ENCODE peak calls at places on chromosomes 3 and 15, in seven cellular contexts. One of them, this sample, is unnamed.

GRCh38 chr3:29465836-29466235 is 185.0 kb downstream of the RBMS3 start:
- DNase-seq in GM12878: no peak
- DNase-seq in HCT116: no peak
- DNase-seq in K562: no peak
- DNase-seq in HepG2: no peak
- DNase-seq in H1: no peak
- DNase-seq in SK-N-SH: peak; percentile 49
- DNase-seq in this sample: no peak

GRCh38 chr15:84805221-84805620 is 11.9 kb upstream of the ALPK3 start:
- DNase-seq in HCT116: no peak
- DNase-seq in HepG2: no peak
- DNase-seq in GM12878: no peak
- DNase-seq in SK-N-SH: no peak
- DNase-seq in K562: no peak
- DNase-seq in H1: no peak
- DNase-seq in this sample: no peak

GRCh38 chr3:192570315-192570714 is 157.0 kb downstream of the FGF12 start:
- DNase-seq in HepG2: no peak
- DNase-seq in K562: no peak
- DNase-seq in GM12878: no peak
- DNase-seq in SK-N-SH: no peak
- DNase-seq in H1: no peak
- DNase-seq in HCT116: no peak
- DNase-seq in this sample: no peak

GRCh38 chr3:119148493-119149180 is 2.7 kb downstream of the TEX55 start:
- DNase-seq in HCT116: no peak
- DNase-seq in GM12878: no peak
- DNase-seq in SK-N-SH: no peak
- DNase-seq in K562: no peak
- DNase-seq in H1: no peak
- DNase-seq in HepG2: no peak
- DNase-seq in this sample: no peak

GRCh38 chr3:124838963-124839362 is 48.2 kb downstream of the ITGB5 start:
- DNase-seq in H1: no peak
- DNase-seq in HepG2: peak; percentile 64
- DNase-seq in SK-N-SH: no peak
- DNase-seq in HCT116: no peak
- DNase-seq in GM12878: no peak
- DNase-seq in K562: no peak
- DNase-seq in this sample: no peak

GRCh38 chr3:104359546-104359945 is 1007.2 kb upstream of the ALCAM start:
- DNase-seq in K562: no peak
- DNase-seq in GM12878: no peak
- DNase-seq in SK-N-SH: no peak
- DNase-seq in HCT116: no peak
- DNase-seq in HepG2: no peak
- DNase-seq in H1: no peak
- DNase-seq in this sample: peak; percentile 3

GRCh38 chr3:169624533-169624972 is 39.0 kb downstream of the MECOM start:
- DNase-seq in GM12878: no peak
- DNase-seq in H1: no peak
- DNase-seq in HepG2: no peak
- DNase-seq in HCT116: no peak
- DNase-seq in SK-N-SH: peak; percentile 30
- DNase-seq in K562: no peak
- DNase-seq in this sample: no peak

GRCh38 chr3:126370606-126371005 is 13.4 kb upstream of the KLF15 start:
- DNase-seq in K562: no peak
- DNase-seq in HepG2: no peak
- DNase-seq in SK-N-SH: no peak
- DNase-seq in HCT116: no peak
- DNase-seq in GM12878: no peak
- DNase-seq in H1: no peak
- DNase-seq in this sample: no peak

GRCh38 chr15:26772588-26773484 is at the start of gene GABRB3:
- DNase-seq in GM12878: no peak
- DNase-seq in H1: no peak
- DNase-seq in HCT116: no peak
- DNase-seq in SK-N-SH: peak; percentile 93
- DNase-seq in HepG2: no peak
- DNase-seq in K562: no peak
- DNase-seq in this sample: no peak

GRCh38 chr3:37279226-37279625 is 104.8 kb upstream of the LRRFIP2 start:
- DNase-seq in H1: no peak
- DNase-seq in K562: no peak
- DNase-seq in HepG2: no peak
- DNase-seq in SK-N-SH: peak; percentile 47
- DNase-seq in GM12878: no peak
- DNase-seq in HCT116: no peak
- DNase-seq in this sample: no peak

GRCh38 chr15:67003586-67003985 is 61.8 kb upstream of the SMAD3 start:
- DNase-seq in SK-N-SH: no peak
- DNase-seq in K562: no peak
- DNase-seq in HepG2: no peak
- DNase-seq in HCT116: no peak
- DNase-seq in GM12878: no peak
- DNase-seq in H1: no peak
- DNase-seq in this sample: no peak

GRCh38 chr3:13571264-13571663 is 22.3 kb downstream of the FBLN2 start:
- DNase-seq in HepG2: no peak
- DNase-seq in H1: no peak
- DNase-seq in GM12878: no peak
- DNase-seq in HCT116: no peak
- DNase-seq in SK-N-SH: peak; percentile 16
- DNase-seq in K562: no peak
- DNase-seq in this sample: no peak

GRCh38 chr15:49624046-49624445 is 3.2 kb downstream of the DTWD1 start:
- DNase-seq in HCT116: no peak
- DNase-seq in H1: no peak
- DNase-seq in GM12878: no peak
- DNase-seq in K562: no peak
- DNase-seq in SK-N-SH: no peak
- DNase-seq in HepG2: no peak
- DNase-seq in this sample: no peak

GRCh38 chr3:160023476-160023875 is 34.8 kb downstream of the IL12A start:
- DNase-seq in GM12878: no peak
- DNase-seq in HepG2: no peak
- DNase-seq in HCT116: no peak
- DNase-seq in SK-N-SH: no peak
- DNase-seq in H1: no peak
- DNase-seq in K562: no peak
- DNase-seq in this sample: no peak

DNA sequence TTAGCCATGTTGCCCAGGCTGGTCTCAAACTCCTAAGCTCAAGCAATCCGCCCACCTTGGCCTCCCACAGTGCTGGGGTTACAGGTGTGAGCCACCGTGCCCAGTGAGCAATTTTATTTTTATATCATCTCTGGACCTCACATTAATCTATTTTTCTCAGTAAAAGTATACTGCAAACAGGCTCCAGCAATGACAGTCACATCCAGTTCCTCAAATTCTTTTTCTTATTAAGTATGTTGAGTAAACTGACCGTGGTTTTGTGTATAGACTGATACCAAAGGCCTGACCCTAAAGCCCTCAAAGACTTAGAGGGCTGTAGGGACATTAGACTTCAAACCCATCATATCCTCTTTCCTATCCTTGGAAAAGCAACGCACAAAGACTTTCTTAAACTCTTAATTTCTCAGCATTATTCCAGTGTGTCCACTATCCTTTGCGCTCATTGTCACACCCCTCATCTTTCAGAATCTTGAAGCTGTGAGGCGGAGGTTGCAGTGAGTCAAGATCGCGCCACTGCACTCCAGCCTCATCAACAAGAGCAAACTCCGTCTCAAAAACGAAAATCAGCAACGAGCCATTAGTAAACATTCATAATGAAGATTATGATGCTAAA is 2.0 kb downstream of the NGLY1 start:
- DNase-seq in SK-N-SH: no peak
- DNase-seq in GM12878: no peak
- DNase-seq in HCT116: no peak
- DNase-seq in K562: no peak
- DNase-seq in HepG2: no peak
- DNase-seq in H1: no peak
- DNase-seq in this sample: no peak
- TF ChIP-seq YY1 in SK-N-SH: no peak
- TF ChIP-seq YY1 in GM12878: no peak
- TF ChIP-seq YY1 in HCT116: no peak
- TF ChIP-seq YY1 in K562: no peak
- TF ChIP-seq YY1 in HepG2: no peak
- TF ChIP-seq YY1 in H1: no peak
- TF ChIP-seq YY1 in this sample: no peak

GRCh38 chr3:130728037-130728436 is 18.6 kb downstream of the PIK3R4 start:
- DNase-seq in GM12878: no peak
- DNase-seq in HCT116: no peak
- DNase-seq in HepG2: no peak
- DNase-seq in K562: no peak
- DNase-seq in H1: no peak
- DNase-seq in SK-N-SH: no peak
- DNase-seq in this sample: no peak

GRCh38 chr3:130729154-130729553 is 17.5 kb downstream of the PIK3R4 start:
- DNase-seq in H1: no peak
- DNase-seq in GM12878: no peak
- DNase-seq in HepG2: no peak
- DNase-seq in K562: no peak
- DNase-seq in SK-N-SH: peak; percentile 40
- DNase-seq in HCT116: no peak
- DNase-seq in this sample: no peak

DNA sequence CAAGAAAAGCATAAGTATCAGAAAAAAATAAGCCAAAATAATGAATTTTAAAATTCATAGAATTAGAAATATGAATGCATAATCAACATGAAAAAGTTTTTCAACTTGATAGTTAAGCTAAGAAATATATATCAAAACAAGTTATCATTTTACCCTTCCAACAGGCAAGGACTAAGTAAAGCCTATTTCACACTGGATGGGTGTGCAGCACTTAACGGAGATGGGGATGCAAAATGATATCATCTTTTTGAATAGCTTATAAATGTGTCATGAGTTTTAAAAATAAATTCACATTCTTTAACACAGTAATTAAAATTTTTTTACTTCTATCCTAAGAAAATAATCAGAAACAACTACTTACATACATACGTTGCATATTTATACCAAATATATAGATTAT is 20.9 kb downstream of the PIK3R4 start:
- DNase-seq in K562: no peak
- DNase-seq in H1: no peak
- DNase-seq in SK-N-SH: no peak
- DNase-seq in HCT116: no peak
- DNase-seq in GM12878: no peak
- DNase-seq in HepG2: no peak
- DNase-seq in this sample: no peak
- H3K9ac ChIP-seq in K562: no peak overlapping the region
- H3K9ac ChIP-seq in H1: no peak overlapping the region
- H3K9ac ChIP-seq in SK-N-SH: no peak overlapping the region
- H3K9ac ChIP-seq in HCT116: no peak overlapping the region
- H3K9ac ChIP-seq in GM12878: no peak overlapping the region
- H3K9ac ChIP-seq in HepG2: no peak overlapping the region
- H3K9ac ChIP-seq in this sample: no peak overlapping the region

GRCh38 chr3:42502429-42503250 is at the start of gene VIPR1:
- DNase-seq in H1: peak; percentile 73
- DNase-seq in HepG2: peak; percentile 30
- DNase-seq in K562: peak; percentile 100
- DNase-seq in HCT116: peak; percentile 73
- DNase-seq in GM12878: no peak
- DNase-seq in SK-N-SH: peak; percentile 92
- DNase-seq in this sample: peak; percentile 81

GRCh38 chr3:42501321-42501680 is 1.1 kb upstream of the VIPR1 start:
- DNase-seq in K562: no peak
- DNase-seq in HepG2: no peak
- DNase-seq in GM12878: no peak
- DNase-seq in H1: no peak
- DNase-seq in HCT116: no peak
- DNase-seq in SK-N-SH: peak; percentile 44
- DNase-seq in this sample: no peak

GRCh38 chr3:42503251-42503924 is 945 bp downstream of the VIPR1 start:
- DNase-seq in HCT116: no peak
- DNase-seq in K562: no peak
- DNase-seq in SK-N-SH: no peak
- DNase-seq in HepG2: no peak
- DNase-seq in GM12878: no peak
- DNase-seq in H1: no peak
- DNase-seq in this sample: no peak

GRCh38 chr3:42500909-42501308 is 1.5 kb upstream of the VIPR1 start:
- DNase-seq in HepG2: no peak
- DNase-seq in H1: no peak
- DNase-seq in K562: no peak
- DNase-seq in SK-N-SH: no peak
- DNase-seq in HCT116: no peak
- DNase-seq in GM12878: no peak
- DNase-seq in this sample: no peak

DNA sequence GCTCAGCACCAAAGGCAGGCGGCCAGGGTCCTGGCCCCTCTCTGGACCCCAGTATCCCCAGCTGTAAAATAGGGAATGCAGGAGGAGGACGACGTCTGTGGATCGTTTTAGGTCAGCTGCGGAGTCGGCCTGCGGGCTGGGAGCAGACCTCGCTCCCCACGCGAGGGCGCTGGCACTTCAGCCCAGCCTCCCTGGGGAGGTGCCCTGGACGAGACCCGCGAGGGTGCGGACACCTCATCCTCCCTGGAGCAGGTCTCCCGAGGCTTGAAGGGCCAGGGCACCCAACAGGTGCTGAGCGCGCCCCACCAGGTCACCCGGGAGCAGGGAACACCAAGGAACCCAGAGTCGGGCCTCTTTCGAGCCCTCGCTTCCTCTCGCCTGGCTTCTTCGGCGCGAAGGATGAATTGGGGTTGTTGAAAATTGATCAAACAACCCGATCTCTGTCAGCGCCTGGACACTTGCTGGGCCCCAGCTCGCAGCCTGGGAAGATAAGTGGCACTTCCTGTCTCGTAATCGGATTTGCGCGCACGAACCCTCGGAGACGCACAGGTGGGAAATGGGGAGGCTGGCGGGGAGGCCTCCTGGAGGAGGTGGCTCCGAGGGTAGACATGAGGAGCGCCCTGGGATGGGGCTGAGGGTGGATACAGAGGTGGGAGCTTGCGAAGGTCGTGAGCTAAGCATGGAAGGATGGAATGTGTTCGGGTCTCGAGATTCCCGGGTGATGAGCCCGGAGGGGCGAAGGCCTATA is 588 bp upstream of the VIPR1 start:
- DNase-seq in H1: no peak
- DNase-seq in GM12878: no peak
- DNase-seq in SK-N-SH: peak; percentile 85
- DNase-seq in HepG2: peak; percentile 22
- DNase-seq in K562: peak; percentile 80
- DNase-seq in HCT116: no peak
- DNase-seq in this sample: no peak
- TF ChIP-seq YY1 in H1: no peak
- TF ChIP-seq YY1 in GM12878: no peak
- TF ChIP-seq YY1 in SK-N-SH: no peak
- TF ChIP-seq YY1 in HepG2: no peak
- TF ChIP-seq YY1 in K562: peak; percentile 9
- TF ChIP-seq YY1 in HCT116: no peak
- TF ChIP-seq YY1 in this sample: no peak

DNA sequence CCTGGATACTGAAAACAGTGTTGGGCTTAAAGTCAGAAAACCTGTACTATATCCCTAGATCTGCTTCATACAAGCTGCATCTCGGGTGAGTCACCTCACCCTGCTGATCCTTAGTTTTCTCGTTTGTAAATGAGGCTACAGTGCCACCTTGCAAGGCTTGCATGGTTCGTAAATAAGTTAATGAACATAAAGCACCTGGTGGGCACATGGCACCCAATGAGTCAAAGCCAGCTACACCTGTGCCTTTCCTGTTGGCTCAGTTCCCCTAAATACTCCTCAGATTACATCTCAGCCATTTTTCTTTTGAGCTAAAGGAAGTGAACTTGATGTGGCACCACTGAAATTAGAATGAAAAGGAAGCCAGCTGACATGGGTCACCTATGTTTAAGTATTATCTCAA is 26.5 kb downstream of the RTP1 start:
- DNase-seq in GM12878: no peak
- DNase-seq in SK-N-SH: no peak
- DNase-seq in HCT116: no peak
- DNase-seq in K562: no peak
- DNase-seq in HepG2: no peak
- DNase-seq in H1: no peak
- DNase-seq in this sample: no peak
- H3K9ac ChIP-seq in GM12878: no peak overlapping the region
- H3K9ac ChIP-seq in SK-N-SH: no peak overlapping the region
- H3K9ac ChIP-seq in HCT116: no peak overlapping the region
- H3K9ac ChIP-seq in K562: no peak overlapping the region
- H3K9ac ChIP-seq in HepG2: no peak overlapping the region
- H3K9ac ChIP-seq in H1: no peak overlapping the region
- H3K9ac ChIP-seq in this sample: no peak overlapping the region

This sample was measured in NT2/D1.